ENCODE peak calls at places on chromosome 6, in ten cellular contexts. F is spleen, K is IMR-90, Y is breast epithelium, B is tibial nerve, L is ovary, D is HCT116, Z is right lobe of liver, Q is Peyer's patch, E is body of pancreas. R is an unnamed sample.
A peak's percentile ranks its signal among the peaks of the same experiment; 100 is the strongest.

GRCh38 chr6:87702589-87702945 is 534 bp upstream of the AKIRIN2 start:
- DNase-seq in F (no peak), K (peak; percentile 76), Y (no peak), B (no peak), L (no peak), D (peak; percentile 52), Z (no peak), Q (no peak), E (no peak), R (no peak)

GRCh38 chr6:116730513-116730912 is 35.0 kb downstream of the FAM162B start:
- DNase-seq in F (no peak), K (no peak), Y (no peak), B (no peak), L (no peak), D (no peak), Z (no peak), Q (no peak), E (no peak), R (no peak)

GRCh38 chr6:109052015-109052651 is 42.5 kb downstream of the SESN1 start:
- DNase-seq in F (no peak), K (no peak), Y (no peak), B (no peak), L (no peak), D (no peak), Z (no peak), Q (no peak), E (no peak), R (no peak)

GRCh38 chr6:162387723-162388382 is 339.7 kb downstream of the PRKN start:
- DNase-seq in F (no peak), K (no peak), Y (no peak), B (peak; percentile 26), L (no peak), D (no peak), Z (no peak), Q (no peak), E (no peak), R (no peak)

GRCh38 chr6:87093651-87094050 is 1.3 kb downstream of the CGA start:
- DNase-seq in F (no peak), K (peak; percentile 61), Y (no peak), B (no peak), L (no peak), D (no peak), Z (no peak), Q (no peak), E (no peak), R (peak; percentile 51)

GRCh38 chr6:134182528-134182927 is 130.1 kb upstream of the SLC2A12 start:
- DNase-seq in F (no peak), K (no peak), Y (no peak), B (no peak), L (no peak), D (no peak), Z (no peak), Q (no peak), E (no peak), R (no peak)

GRCh38 chr6:106509420-106510089 is 119.7 kb downstream of the RTN4IP1 start:
- DNase-seq in F (peak; percentile 83), K (no peak), Y (no peak), B (no peak), L (no peak), D (no peak), Z (no peak), Q (peak; percentile 36), E (no peak), R (no peak)

GRCh38 chr6:252775-253526 is 39.3 kb upstream of the DUSP22 start:
- DNase-seq in F (no peak), K (no peak), Y (no peak), B (no peak), L (no peak), D (no peak), Z (no peak), Q (no peak), E (no peak), R (no peak)

GRCh38 chr6:33781105-33781975 is 7.6 kb downstream of the LEMD2 start:
- DNase-seq in F (no peak), K (no peak), Y (no peak), B (no peak), L (no peak), D (peak; percentile 48), Z (no peak), Q (no peak), E (no peak), R (peak; percentile 92)

GRCh38 chr6:33777716-33778474 is 11.0 kb downstream of the LEMD2 start:
- DNase-seq in F (no peak), K (no peak), Y (no peak), B (no peak), L (no peak), D (no peak), Z (no peak), Q (no peak), E (no peak), R (no peak)

GRCh38 chr6:33779895-33780294 is 9.0 kb downstream of the LEMD2 start:
- DNase-seq in F (no peak), K (no peak), Y (no peak), B (no peak), L (no peak), D (no peak), Z (no peak), Q (no peak), E (no peak), R (no peak)

GRCh38 chr6:33778475-33779121 is 10.3 kb downstream of the LEMD2 start:
- DNase-seq in F (no peak), K (no peak), Y (no peak), B (no peak), L (no peak), D (no peak), Z (no peak), Q (no peak), E (no peak), R (no peak)

GRCh38 chr6:33779305-33779704 is 9.6 kb downstream of the LEMD2 start:
- DNase-seq in F (no peak), K (no peak), Y (no peak), B (no peak), L (no peak), D (no peak), Z (no peak), Q (no peak), E (no peak), R (no peak)
- TF ChIP-seq CTCF in F (no peak), K (no peak), Y (no peak), B (no peak), L (no peak), D (peak; percentile 24), Z (no peak), Q (no peak), E (no peak), R (no peak)

GRCh38 chr6:44264154-44265002 is 973 bp downstream of the NFKBIE start:
- DNase-seq in F (peak; percentile 95), K (peak; percentile 31), Y (no peak), B (no peak), L (no peak), D (no peak), Z (peak; percentile 61), Q (peak; percentile 82), E (no peak), R (no peak)

GRCh38 chr6:44265003-44265842 is at the start of gene NFKBIE:
- DNase-seq in F (peak; percentile 96), K (peak; percentile 94), Y (peak; percentile 93), B (peak; percentile 93), L (peak; percentile 97), D (peak; percentile 68), Z (peak; percentile 99), Q (peak; percentile 96), E (peak; percentile 95), R (peak; percentile 92)

GRCh38 chr6:44262467-44263356 is 2.6 kb downstream of the NFKBIE start:
- DNase-seq in F (peak; percentile 89), K (no peak), Y (no peak), B (no peak), L (no peak), D (no peak), Z (no peak), Q (peak; percentile 34), E (no peak), R (no peak)

GRCh38 chr6:44261581-44261980 is 3.8 kb downstream of the NFKBIE start:
- DNase-seq in F (peak; percentile 78), K (no peak), Y (no peak), B (no peak), L (no peak), D (no peak), Z (no peak), Q (no peak), E (no peak), R (no peak)

DNA sequence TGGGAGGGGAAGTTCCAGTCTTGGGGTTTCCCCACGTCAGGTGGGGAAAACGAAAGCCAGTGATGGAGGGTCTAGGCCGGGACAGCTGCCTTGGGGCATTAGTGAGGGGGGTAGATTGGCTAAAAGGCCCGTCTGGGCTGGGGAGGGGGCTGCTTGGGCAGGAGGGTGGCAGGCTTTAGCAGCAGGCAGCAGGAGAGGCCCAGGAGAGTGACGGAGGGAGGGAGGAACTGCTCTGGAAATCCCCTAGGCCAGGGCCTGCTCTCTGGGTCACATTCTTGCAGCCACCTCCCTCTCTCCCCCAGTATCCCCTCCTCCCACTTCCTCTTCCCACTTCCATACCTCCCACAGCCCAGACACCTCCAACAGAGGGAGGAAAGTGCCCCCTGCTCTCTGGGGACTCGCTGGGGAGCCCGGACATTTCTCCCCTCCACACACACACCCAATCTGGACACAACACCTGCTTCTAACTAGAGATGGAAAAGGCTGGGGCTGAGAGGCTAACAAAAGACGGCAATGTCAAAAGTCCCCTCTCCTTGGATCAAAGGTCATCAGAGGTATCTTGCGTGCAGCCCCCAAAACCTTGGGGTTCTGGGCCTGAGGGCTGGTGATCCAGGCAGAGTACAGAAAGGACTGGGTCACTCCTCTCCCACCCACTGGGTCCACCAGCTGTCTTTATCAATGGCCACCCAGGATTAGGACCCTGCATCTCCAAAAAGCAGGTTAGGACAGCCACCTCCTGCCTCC is 1.8 kb downstream of the NFKBIE start:
- DNase-seq in F (peak; percentile 83), K (peak; percentile 55), Y (no peak), B (no peak), L (no peak), D (no peak), Z (peak; percentile 72), Q (peak; percentile 51), E (no peak), R (peak; percentile 40)
- TF ChIP-seq POLR2A in F (no peak), K (no peak), Y (no peak), B (no peak), L (no peak), D (no peak), Z (peak; percentile 46), Q (no peak), E (no peak), R (no peak)

DNA sequence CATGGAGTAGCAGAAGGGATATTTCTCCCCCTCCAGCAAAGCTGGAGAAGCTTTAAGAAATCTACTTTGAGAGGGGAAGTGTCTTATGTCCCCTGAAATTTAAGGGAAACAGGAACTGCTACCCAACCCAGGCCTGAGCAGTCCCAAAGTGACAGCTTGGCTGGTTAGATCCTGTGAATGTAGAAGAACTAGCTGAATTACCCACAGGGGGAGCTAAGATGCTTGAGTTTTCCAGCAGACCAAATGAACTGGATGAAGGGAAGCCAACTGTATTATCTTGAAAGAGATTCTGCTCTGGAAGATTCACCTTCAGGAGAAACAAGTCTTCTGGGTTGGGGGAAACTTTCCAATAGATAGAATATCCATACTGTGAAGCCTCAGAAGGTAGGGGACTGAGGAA is 303.3 kb upstream of the MMS22L start:
- DNase-seq in F (no peak), K (peak; percentile 49), Y (no peak), B (no peak), L (no peak), D (no peak), Z (no peak), Q (no peak), E (no peak), R (no peak)
- TF ChIP-seq CTCF in F (no peak), K (peak; percentile 41), Y (no peak), B (no peak), L (no peak), D (peak; percentile 23), Z (no peak), Q (no peak), E (no peak), R (no peak)

GRCh38 chr6:12385316-12385715 is 95.2 kb downstream of the EDN1 start:
- DNase-seq in F (no peak), K (no peak), Y (no peak), B (no peak), L (no peak), D (no peak), Z (no peak), Q (no peak), E (no peak), R (no peak)

GRCh38 chr6:12386816-12387215 is 96.7 kb downstream of the EDN1 start:
- DNase-seq in F (no peak), K (no peak), Y (no peak), B (no peak), L (no peak), D (no peak), Z (no peak), Q (no peak), E (no peak), R (no peak)

GRCh38 chr6:12384417-12384912 is 94.3 kb downstream of the EDN1 start:
- DNase-seq in F (no peak), K (no peak), Y (no peak), B (no peak), L (no peak), D (no peak), Z (no peak), Q (no peak), E (no peak), R (no peak)

GRCh38 chr6:12381587-12381986 is 91.4 kb downstream of the EDN1 start:
- DNase-seq in F (no peak), K (peak; percentile 18), Y (no peak), B (no peak), L (no peak), D (no peak), Z (no peak), Q (no peak), E (no peak), R (no peak)

GRCh38 chr6:12383448-12383847 is 93.3 kb downstream of the EDN1 start:
- DNase-seq in F (no peak), K (no peak), Y (no peak), B (no peak), L (no peak), D (no peak), Z (no peak), Q (no peak), E (no peak), R (no peak)
- TF ChIP-seq POLR2A in F (no peak), K (no peak), Y (no peak), B (no peak), L (no peak), D (no peak), Z (no peak), Q (no peak), E (no peak), R (no peak)